ENCODE peak calls at places on chromosomes 3 and 15, in four cellular contexts. One of them, this sample, is unnamed.

GRCh38 chr3:150449169-150449721 is 41.1 kb downstream of the TSC22D2 start:
- DNase-seq in K562: peak; percentile 42
- DNase-seq in HepG2: no peak
- DNase-seq in A549: no peak
- DNase-seq in this sample: no peak

GRCh38 chr3:72889310-72890165 is 1.7 kb downstream of the GXYLT2 start:
- DNase-seq in K562: no peak
- DNase-seq in HepG2: no peak
- DNase-seq in A549: no peak
- DNase-seq in this sample: no peak

GRCh38 chr3:126414406-126414805 is 19.7 kb downstream of the CFAP100 start:
- DNase-seq in K562: no peak
- DNase-seq in HepG2: no peak
- DNase-seq in A549: no peak
- DNase-seq in this sample: no peak

GRCh38 chr3:185677146-185677829 is 91.2 kb downstream of the SENP2 start:
- DNase-seq in K562: peak; percentile 64
- DNase-seq in HepG2: peak; percentile 56
- DNase-seq in A549: peak; percentile 62
- DNase-seq in this sample: no peak

GRCh38 chr3:190041333-190042041 is 79.2 kb downstream of the P3H2 start:
- DNase-seq in K562: no peak
- DNase-seq in HepG2: no peak
- DNase-seq in A549: no peak
- DNase-seq in this sample: no peak

GRCh38 chr3:53045107-53045783 is 628 bp downstream of the SFMBT1 start:
- DNase-seq in K562: peak; percentile 78
- DNase-seq in HepG2: no peak
- DNase-seq in A549: peak; percentile 39
- DNase-seq in this sample: peak; percentile 24

GRCh38 chr3:115590873-115591272 is 32.4 kb upstream of the GAP43 start:
- DNase-seq in K562: no peak
- DNase-seq in HepG2: no peak
- DNase-seq in A549: no peak
- DNase-seq in this sample: no peak

GRCh38 chr15:84645496-84645895 is 8.6 kb downstream of the WDR73 start:
- DNase-seq in K562: no peak
- DNase-seq in HepG2: no peak
- DNase-seq in A549: no peak
- DNase-seq in this sample: no peak

GRCh38 chr15:101169457-101170071 is 82.3 kb downstream of the CHSY1 start:
- DNase-seq in K562: no peak
- DNase-seq in HepG2: no peak
- DNase-seq in A549: no peak
- DNase-seq in this sample: no peak

GRCh38 chr15:100873029-100873677 is 6.5 kb upstream of the ALDH1A3 start:
- DNase-seq in K562: peak; percentile 61
- DNase-seq in HepG2: peak; percentile 70
- DNase-seq in A549: peak; percentile 88
- DNase-seq in this sample: peak; percentile 71

GRCh38 chr3:50124363-50125226 is 30.5 kb upstream of the SEMA3F start:
- DNase-seq in K562: no peak
- DNase-seq in HepG2: no peak
- DNase-seq in A549: no peak
- DNase-seq in this sample: peak; percentile 32

GRCh38 chr15:66955871-66956585 is 109.4 kb upstream of the SMAD3 start:
- DNase-seq in K562: no peak
- DNase-seq in HepG2: no peak
- DNase-seq in A549: peak; percentile 49
- DNase-seq in this sample: no peak

GRCh38 chr3:104437891-104438290 is 928.8 kb upstream of the ALCAM start:
- DNase-seq in K562: no peak
- DNase-seq in HepG2: no peak
- DNase-seq in A549: no peak
- DNase-seq in this sample: no peak

GRCh38 chr15:64014995-64015394 is 31.3 kb downstream of the DAPK2 start:
- DNase-seq in K562: no peak
- DNase-seq in HepG2: no peak
- DNase-seq in A549: no peak
- DNase-seq in this sample: no peak

GRCh38 chr3:172046268-172046915 is 7.0 kb downstream of the FNDC3B start:
- DNase-seq in K562: no peak
- DNase-seq in HepG2: no peak
- DNase-seq in A549: no peak
- DNase-seq in this sample: no peak

GRCh38 chr3:73618461-73618860 is 6.3 kb downstream of the PDZRN3 start:
- DNase-seq in K562: no peak
- DNase-seq in HepG2: no peak
- DNase-seq in A549: no peak
- DNase-seq in this sample: no peak

GRCh38 chr3:174409085-174409743 is 449.9 kb upstream of the NAALADL2 start:
- DNase-seq in K562: no peak
- DNase-seq in HepG2: no peak
- DNase-seq in A549: no peak
- DNase-seq in this sample: no peak

GRCh38 chr3:14460342-14461005 is 58.1 kb downstream of the SLC6A6 start:
- DNase-seq in K562: no peak
- DNase-seq in HepG2: no peak
- DNase-seq in A549: no peak
- DNase-seq in this sample: no peak

GRCh38 chr3:129942296-129942695 is 32.2 kb upstream of the TRH start:
- DNase-seq in K562: peak; percentile 53
- DNase-seq in HepG2: peak; percentile 58
- DNase-seq in A549: peak; percentile 60
- DNase-seq in this sample: peak; percentile 88

GRCh38 chr3:159669024-159669476 is 319.6 kb upstream of the IL12A start:
- DNase-seq in K562: no peak
- DNase-seq in HepG2: no peak
- DNase-seq in A549: peak; percentile 62
- DNase-seq in this sample: no peak
- TF ChIP-seq HMGXB4 in K562: no peak
- TF ChIP-seq HMGXB4 in HepG2: no peak
- TF ChIP-seq HMGXB4 in A549: no peak
- TF ChIP-seq HMGXB4 in this sample: no peak

GRCh38 chr15:25852027-25852426 is 11.1 kb downstream of the ATP10A start:
- DNase-seq in K562: no peak
- DNase-seq in HepG2: no peak
- DNase-seq in A549: no peak
- DNase-seq in this sample: no peak
- TF ChIP-seq HMGXB4 in K562: no peak
- TF ChIP-seq HMGXB4 in HepG2: no peak
- TF ChIP-seq HMGXB4 in A549: no peak
- TF ChIP-seq HMGXB4 in this sample: no peak

GRCh38 chr15:90008607-90009006 is 7.5 kb downstream of the ZNF710 start:
- DNase-seq in K562: no peak
- DNase-seq in HepG2: no peak
- DNase-seq in A549: no peak
- DNase-seq in this sample: no peak
- TF ChIP-seq HMGXB4 in K562: no peak
- TF ChIP-seq HMGXB4 in HepG2: no peak
- TF ChIP-seq HMGXB4 in A549: no peak
- TF ChIP-seq HMGXB4 in this sample: no peak

DNA sequence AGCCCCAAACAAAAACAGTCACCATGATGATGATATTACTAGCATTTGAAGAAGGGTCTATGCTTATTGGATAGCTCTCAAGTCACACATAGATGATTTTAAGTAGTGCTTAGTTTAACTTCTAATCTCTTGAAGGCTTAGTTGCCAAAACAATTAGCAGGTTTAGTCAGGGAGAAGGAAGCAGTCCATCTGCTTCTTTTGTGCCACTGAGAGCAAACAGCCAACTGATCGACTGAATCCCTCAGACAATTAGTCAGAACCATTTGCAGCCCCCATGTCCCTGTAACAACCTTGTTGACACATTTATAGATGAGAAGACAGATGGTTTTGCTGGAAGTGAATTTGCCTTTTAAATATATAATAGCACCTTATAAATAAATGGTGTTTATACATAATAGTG is 585.1 kb upstream of the SUCLG2 start:
- DNase-seq in K562: no peak
- DNase-seq in HepG2: no peak
- DNase-seq in A549: no peak
- DNase-seq in this sample: no peak
- TF ChIP-seq HMGXB4 in K562: no peak
- TF ChIP-seq HMGXB4 in HepG2: no peak
- TF ChIP-seq HMGXB4 in A549: no peak
- TF ChIP-seq HMGXB4 in this sample: no peak

GRCh38 chr3:149299938-149300791 is 33.3 kb downstream of the TM4SF18 start:
- DNase-seq in K562: no peak
- DNase-seq in HepG2: peak; percentile 94
- DNase-seq in A549: peak; percentile 65
- DNase-seq in this sample: no peak
- TF ChIP-seq HMGXB4 in K562: no peak
- TF ChIP-seq HMGXB4 in HepG2: no peak
- TF ChIP-seq HMGXB4 in A549: no peak
- TF ChIP-seq HMGXB4 in this sample: no peak

DNA sequence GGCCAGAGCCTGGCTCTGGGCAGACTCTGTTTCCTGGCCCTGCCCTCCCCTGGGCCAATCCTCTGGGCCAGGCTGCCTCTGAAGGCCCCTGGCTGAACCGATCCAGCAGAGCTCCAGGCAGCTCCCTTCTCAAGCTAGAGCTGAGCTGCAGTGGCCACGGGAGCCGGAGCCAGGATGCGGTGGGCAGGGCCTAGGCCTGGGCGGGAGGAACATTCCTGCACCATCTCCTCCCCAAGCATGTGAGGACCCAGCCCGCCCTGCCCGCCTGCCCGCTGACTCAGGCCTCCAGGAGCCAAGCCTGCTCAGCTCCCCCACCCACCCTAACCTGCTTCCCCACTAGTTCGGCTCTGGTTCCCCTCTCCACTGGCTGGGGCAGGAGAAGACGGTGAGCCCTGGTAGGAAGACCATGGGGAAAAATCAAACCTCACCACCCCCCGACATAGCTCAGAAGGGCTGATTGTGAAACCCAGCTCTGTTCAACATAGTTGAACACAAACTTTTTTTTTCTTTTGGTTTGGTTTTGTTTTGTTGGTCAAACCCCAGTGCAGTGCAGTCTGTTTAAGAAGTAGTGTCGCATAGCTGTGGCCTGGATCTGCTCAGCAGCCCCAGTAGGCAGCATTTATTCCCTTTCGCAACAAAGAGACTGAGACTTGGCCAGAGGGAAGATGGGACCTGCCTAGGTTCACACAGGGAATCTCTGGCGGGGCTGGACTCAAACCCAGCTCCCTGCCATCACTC is 13.5 kb downstream of the SNX33 start:
- DNase-seq in K562: no peak
- DNase-seq in HepG2: peak; percentile 45
- DNase-seq in A549: peak; percentile 84
- DNase-seq in this sample: peak; percentile 57
- TF ChIP-seq HMGXB4 in K562: no peak
- TF ChIP-seq HMGXB4 in HepG2: no peak
- TF ChIP-seq HMGXB4 in A549: no peak
- TF ChIP-seq HMGXB4 in this sample: no peak

GRCh38 chr3:123449986-123450474 is 1.1 kb upstream of the ADCY5 start:
- DNase-seq in K562: no peak
- DNase-seq in HepG2: no peak
- DNase-seq in A549: peak; percentile 31
- DNase-seq in this sample: peak; percentile 63

GRCh38 chr3:123449092-123449985 is 449 bp upstream of the ADCY5 start:
- DNase-seq in K562: peak; percentile 18
- DNase-seq in HepG2: no peak
- DNase-seq in A549: peak; percentile 36
- DNase-seq in this sample: peak; percentile 50

GRCh38 chr3:123447749-123448502 is 964 bp downstream of the ADCY5 start:
- DNase-seq in K562: peak; percentile 83
- DNase-seq in HepG2: no peak
- DNase-seq in A549: no peak
- DNase-seq in this sample: peak; percentile 78

GRCh38 chr3:123447416-123447748 is 1.5 kb downstream of the ADCY5 start:
- DNase-seq in K562: no peak
- DNase-seq in HepG2: no peak
- DNase-seq in A549: no peak
- DNase-seq in this sample: no peak

GRCh38 chr3:123448503-123449091 is at the start of gene ADCY5:
- DNase-seq in K562: no peak
- DNase-seq in HepG2: no peak
- DNase-seq in A549: no peak
- DNase-seq in this sample: peak; percentile 52
- TF ChIP-seq HMGXB4 in K562: no peak
- TF ChIP-seq HMGXB4 in HepG2: no peak
- TF ChIP-seq HMGXB4 in A549: no peak
- TF ChIP-seq HMGXB4 in this sample: no peak

DNA sequence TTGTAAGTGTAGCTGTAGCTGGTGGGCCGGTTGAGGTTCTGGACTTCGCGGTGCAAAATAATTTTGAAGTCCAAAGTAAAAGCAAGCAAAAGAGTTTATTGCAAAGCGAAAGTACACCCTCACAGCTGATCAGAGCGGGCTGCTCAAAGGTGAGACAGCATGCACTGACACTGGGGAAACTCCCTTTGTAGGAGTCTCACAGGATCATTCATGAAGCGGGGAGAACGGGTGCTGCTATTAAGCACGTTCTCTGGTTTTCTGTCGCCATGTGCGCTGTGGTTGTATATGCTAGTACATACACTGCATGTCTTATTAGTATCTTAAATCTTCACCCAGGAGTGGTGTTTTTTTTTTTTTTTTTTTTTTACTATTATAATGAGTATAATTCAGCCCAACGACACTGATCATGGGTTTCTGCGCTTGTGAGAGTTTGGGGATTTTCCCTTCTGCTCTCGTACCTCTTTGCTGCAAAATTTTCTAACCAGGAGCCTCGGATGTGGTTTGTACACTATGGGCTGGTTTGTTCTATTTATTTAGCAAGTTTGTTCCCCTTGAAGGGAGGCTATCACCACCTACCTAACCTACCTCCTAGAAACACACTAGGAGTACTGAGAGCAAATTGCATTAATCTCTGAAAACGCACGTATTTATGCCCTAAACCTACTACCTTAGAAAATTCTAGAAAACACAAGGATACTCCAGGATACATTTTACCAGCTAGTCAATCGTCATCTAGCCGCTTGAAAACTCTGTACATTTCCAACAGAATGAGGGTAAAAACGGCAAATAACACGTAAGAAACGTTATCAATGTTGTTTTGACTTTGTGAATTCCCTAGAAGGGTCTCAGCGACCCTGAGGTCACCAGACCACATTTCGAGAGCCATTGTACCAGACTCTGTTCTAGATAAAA is 1.3 kb upstream of the AP4E1 start:
- DNase-seq in K562: peak; percentile 12
- DNase-seq in HepG2: peak; percentile 73
- DNase-seq in A549: no peak
- DNase-seq in this sample: no peak
- TF ChIP-seq HMGXB4 in K562: no peak
- TF ChIP-seq HMGXB4 in HepG2: no peak
- TF ChIP-seq HMGXB4 in A549: no peak
- TF ChIP-seq HMGXB4 in this sample: no peak